ENCODE peak calls at places on chromosome 11, in six cellular contexts. T is HT1080, F is AG20443, K is DMS79 treated with DMSO at 0.1 percent for 48 hours, I is germinal center, N is brain microvascular endothelial cell. V is an unnamed sample.
A peak's percentile ranks its signal among the peaks of the same experiment; 100 is the strongest.

GRCh38 chr11:125368757-125369156 is 127.3 kb downstream of the FEZ1 start:
- DNase-seq in F (no peak), T (no peak), N (no peak), K (no peak), I (no peak), V (no peak)

GRCh38 chr11:111878385-111878765 is 590 bp downstream of the FDXACB1 start:
- DNase-seq in K (peak; percentile 54), I (no peak), F (no peak), T (no peak), N (no peak), V (peak; percentile 45)

GRCh38 chr11:45754746-45755145 is 50.2 kb upstream of the SLC35C1 start:
- DNase-seq in I (no peak), T (no peak), F (no peak), N (no peak), K (no peak), V (no peak)

GRCh38 chr11:95283653-95284052 is 52.7 kb upstream of the SESN3 start:
- DNase-seq in K (no peak), I (no peak), T (no peak), N (no peak), F (peak; percentile 10), V (no peak)

GRCh38 chr11:71996946-71997345 is 1.8 kb upstream of the IL18BP start:
- DNase-seq in N (no peak), T (no peak), F (no peak), K (no peak), I (no peak), V (no peak)

GRCh38 chr11:131511794-131512193 is 141.4 kb downstream of the NTM start:
- DNase-seq in F (no peak), I (peak; percentile 42), T (no peak), K (peak; percentile 8), N (peak; percentile 3), V (peak; percentile 67)

GRCh38 chr11:34330653-34331052 is 27.2 kb downstream of the ABTB2 start:
- DNase-seq in N (no peak), F (no peak), I (no peak), T (no peak), K (peak; percentile 65), V (peak; percentile 49)

GRCh38 chr11:34909435-34909834 is 6.7 kb downstream of the APIP start:
- DNase-seq in I (no peak), F (no peak), T (no peak), N (no peak), K (no peak), V (no peak)

GRCh38 chr11:131689049-131689925 is 318.9 kb downstream of the NTM start:
- DNase-seq in T (no peak), F (no peak), I (no peak), N (no peak), K (no peak), V (no peak)

GRCh38 chr11:66727282-66727882 is 1.6 kb downstream of the SPTBN2 start:
- DNase-seq in N (peak; percentile 11), K (peak; percentile 23), F (peak; percentile 40), I (peak; percentile 34), T (peak; percentile 38), V (peak; percentile 50)

GRCh38 chr11:124791626-124792341 is 8.4 kb downstream of the MSANTD2 start:
- DNase-seq in K (no peak), F (no peak), T (no peak), I (no peak), N (no peak), V (peak; percentile 30)

GRCh38 chr11:65013692-65014145 is 241 bp upstream of the ARL2 start:
- DNase-seq in T (peak; percentile 93), I (peak; percentile 95), N (peak; percentile 79), F (peak; percentile 92), K (no peak), V (peak; percentile 89)

GRCh38 chr11:18394928-18395734 is 768 bp downstream of the LDHA start:
- DNase-seq in K (no peak), N (peak; percentile 7), F (no peak), I (peak; percentile 44), T (no peak), V (no peak)

GRCh38 chr11:119673389-119674336 is 55.3 kb downstream of the NECTIN1 start:
- DNase-seq in T (no peak), K (no peak), F (no peak), N (no peak), I (peak; percentile 40), V (no peak)

GRCh38 chr11:69587454-69588081 is 53.4 kb upstream of the CCND1 start:
- DNase-seq in N (peak; percentile 69), F (peak; percentile 87), I (no peak), T (peak; percentile 95), K (no peak), V (peak; percentile 90)

GRCh38 chr11:103637250-103637649 is 399.2 kb upstream of the DDI1 start:
- DNase-seq in F (no peak), K (no peak), T (peak; percentile 82), N (no peak), I (no peak), V (peak; percentile 29)

GRCh38 chr11:122882189-122882808 is at the start of gene JHY:
- DNase-seq in F (no peak), N (no peak), T (no peak), K (no peak), I (no peak), V (no peak)

GRCh38 chr11:111059726-111060125 is 185.8 kb upstream of the POU2AF2 start:
- DNase-seq in T (peak; percentile 29), N (no peak), F (no peak), K (no peak), I (no peak), V (peak; percentile 83)

GRCh38 chr11:69892986-69893555 is 73.9 kb upstream of the FGF3 start:
- DNase-seq in T (no peak), K (peak; percentile 22), I (no peak), N (no peak), F (no peak), V (peak; percentile 38)

GRCh38 chr11:112268406-112268805 is 7.7 kb upstream of the PLET1 start:
- DNase-seq in I (no peak), T (no peak), K (no peak), N (no peak), F (no peak), V (no peak)

GRCh38 chr11:1628506-1629325 is 859 bp upstream of the KRTAP5-5 start:
- DNase-seq in N (no peak), T (no peak), F (peak; percentile 91), K (no peak), I (peak; percentile 81), V (peak; percentile 47)

GRCh38 chr11:47186076-47186936 is at the start of gene PACSIN3:
- DNase-seq in I (peak; percentile 70), T (no peak), N (peak; percentile 15), K (no peak), F (peak; percentile 78), V (peak; percentile 63)

GRCh38 chr11:69386594-69387408 is 92.8 kb downstream of the MYEOV start:
- DNase-seq in K (no peak), N (no peak), F (no peak), T (no peak), I (no peak), V (no peak)

GRCh38 chr11:2699531-2700414 is at the start of gene KCNQ1OT1:
- DNase-seq in K (peak; percentile 86), F (peak; percentile 96), T (peak; percentile 95), N (peak; percentile 88), I (peak; percentile 97), V (peak; percentile 92)

GRCh38 chr11:116730568-116730967 is 42.2 kb downstream of the BUD13 start:
- DNase-seq in F (peak; percentile 52), T (no peak), N (no peak), I (no peak), K (no peak), V (no peak)

GRCh38 chr11:2581931-2582435 is 117.8 kb downstream of the KCNQ1OT1 start:
- DNase-seq in N (no peak), I (no peak), T (no peak), K (no peak), F (no peak), V (no peak)

GRCh38 chr11:44788536-44789227 is 61.9 kb downstream of the TSPAN18 start:
- DNase-seq in I (no peak), F (no peak), T (no peak), K (peak; percentile 31), N (no peak), V (no peak)

GRCh38 chr11:72483412-72484186 is 49.3 kb upstream of the CLPB start:
- DNase-seq in K (no peak), T (peak; percentile 78), N (peak; percentile 49), I (no peak), F (no peak), V (peak; percentile 55)

GRCh38 chr11:34656062-34656720 is 35.3 kb downstream of the EHF start:
- DNase-seq in K (no peak), F (no peak), T (peak; percentile 30), I (no peak), N (no peak), V (peak; percentile 58)

V was measured in PC-3.